ENCODE peak calls at places on chromosomes 7 and 10, in ten cellular contexts. O, E, B, X, G, C, U, T, A and D are unnamed samples.

GRCh38 chr10:130666215-130666614 is 530.0 kb downstream of the GLRX3 start:
- DNase-seq in X (no peak), C (no peak), E (no peak), A (no peak), U (no peak), O (no peak), B (no peak), G (no peak), T (no peak), D (no peak)

GRCh38 chr10:75951026-75951589 is 519.7 kb downstream of the LRMDA start:
- DNase-seq in B (no peak), T (no peak), U (no peak), A (no peak), X (no peak), G (no peak), C (no peak), E (no peak), O (no peak), D (no peak)

GRCh38 chr7:50703654-50704053 is 79.0 kb downstream of the GRB10 start:
- DNase-seq in A (no peak), B (no peak), O (no peak), U (no peak), E (no peak), C (no peak), T (no peak), G (no peak), X (no peak), D (no peak)

GRCh38 chr7:128912281-128912680 is 1.8 kb upstream of the KCP start:
- DNase-seq in O (no peak), E (no peak), T (no peak), C (no peak), B (no peak), U (no peak), G (no peak), X (no peak), A (no peak), D (no peak)

GRCh38 chr7:94620703-94621118 is 35.2 kb downstream of the SGCE start:
- DNase-seq in X (peak), G (peak), U (no peak), T (no peak), O (peak), A (peak), B (peak), C (peak), E (peak), D (peak)

GRCh38 chr7:131166066-131166465 is 161.6 kb upstream of the MKLN1 start:
- DNase-seq in C (peak), T (no peak), B (no peak), G (no peak), X (no peak), U (no peak), E (no peak), O (no peak), A (peak), D (no peak)

GRCh38 chr10:98563811-98564210 is 117.1 kb upstream of the HPS1 start:
- DNase-seq in B (no peak), A (no peak), U (no peak), T (no peak), G (no peak), X (no peak), O (no peak), E (no peak), C (no peak), D (no peak)

GRCh38 chr10:4246881-4247358 is 461.9 kb upstream of the KLF6 start:
- DNase-seq in B (no peak), U (no peak), O (no peak), E (no peak), G (no peak), T (no peak), A (peak), X (no peak), C (peak), D (no peak)

GRCh38 chr7:50556247-50556976 is 8.8 kb downstream of the DDC start:
- DNase-seq in U (no peak), G (no peak), A (no peak), E (no peak), O (no peak), C (no peak), X (no peak), T (no peak), B (no peak), D (no peak)

GRCh38 chr7:30148951-30149459 is 14.2 kb downstream of the MTURN start:
- DNase-seq in E (no peak), X (no peak), B (no peak), U (no peak), A (no peak), G (no peak), O (peak), C (no peak), T (peak), D (no peak)

GRCh38 chr7:121069346-121070100 is 81.0 kb downstream of the CPED1 start:
- DNase-seq in U (no peak), A (peak), G (no peak), B (no peak), T (no peak), C (no peak), E (no peak), O (no peak), X (no peak), D (no peak)

GRCh38 chr7:19098510-19098909 is 18.9 kb downstream of the TWIST1 start:
- DNase-seq in U (no peak), T (no peak), X (no peak), B (no peak), G (no peak), E (no peak), A (no peak), C (no peak), O (no peak), D (no peak)

GRCh38 chr10:132220061-132220460 is 33.3 kb downstream of the DPYSL4 start:
- DNase-seq in X (no peak), G (no peak), C (no peak), B (no peak), U (no peak), E (no peak), O (no peak), A (no peak), T (no peak), D (no peak)

GRCh38 chr10:88913803-88914202 is 33.8 kb downstream of the STAMBPL1 start:
- DNase-seq in G (no peak), U (no peak), T (no peak), X (no peak), E (no peak), O (no peak), A (no peak), B (no peak), C (no peak), D (no peak)

GRCh38 chr10:77513220-77513619 is 124.4 kb downstream of the KCNMA1 start:
- DNase-seq in T (no peak), C (no peak), X (no peak), G (no peak), O (no peak), A (no peak), B (no peak), E (no peak), U (no peak), D (no peak)

GRCh38 chr10:78805176-78805575 is 263.6 kb upstream of the ZMIZ1 start:
- DNase-seq in B (no peak), T (no peak), C (peak), O (no peak), U (no peak), A (peak), E (no peak), G (no peak), X (no peak), D (no peak)

GRCh38 chr7:106623846-106624245 is 37.1 kb downstream of the CCDC71L start:
- DNase-seq in C (peak), B (no peak), A (peak), E (no peak), T (no peak), O (no peak), U (no peak), X (no peak), G (no peak), D (no peak)

GRCh38 chr7:87564290-87564963 is 36.3 kb downstream of the ABCB1 start:
- DNase-seq in T (peak), G (no peak), O (no peak), B (peak), E (no peak), C (peak), X (no peak), U (no peak), A (peak), D (no peak)

GRCh38 chr10:89588671-89589070 is 53.3 kb upstream of the SLC16A12 start:
- DNase-seq in A (peak), T (no peak), C (no peak), B (no peak), O (no peak), E (no peak), G (no peak), U (no peak), X (no peak), D (no peak)

GRCh38 chr10:91023708-91024438 is 103.0 kb upstream of the ANKRD1 start:
- DNase-seq in C (no peak), U (no peak), A (no peak), T (no peak), O (no peak), X (no peak), B (no peak), E (no peak), G (no peak), D (no peak)

GRCh38 chr7:105149827-105150226 is 135.8 kb downstream of the KMT2E start:
- DNase-seq in A (peak), X (no peak), G (no peak), B (peak), O (no peak), U (no peak), T (no peak), E (no peak), C (peak), D (no peak)

GRCh38 chr7:45446195-45446944 is 127.8 kb upstream of the ADCY1 start:
- DNase-seq in B (no peak), A (peak), C (peak), O (peak), E (no peak), G (no peak), T (no peak), U (no peak), X (no peak), D (no peak)

GRCh38 chr10:48504141-48504885 is 100.6 kb downstream of the ARHGAP22 start:
- DNase-seq in B (no peak), O (no peak), X (no peak), A (no peak), E (no peak), U (no peak), G (no peak), T (no peak), C (no peak), D (no peak)

GRCh38 chr10:62732841-62733653 is 71.5 kb upstream of the ADO start:
- DNase-seq in B (peak), O (peak), C (peak), X (no peak), A (peak), G (no peak), T (no peak), U (no peak), E (peak), D (no peak)

GRCh38 chr10:95841711-95842498 is 65.9 kb upstream of the CC2D2B start:
- DNase-seq in X (peak), E (peak), U (no peak), T (peak), O (peak), G (no peak), B (peak), C (peak), A (peak), D (no peak)

GRCh38 chr7:109996411-109996810 is 1094.5 kb upstream of the LRRN3 start:
- DNase-seq in G (no peak), C (no peak), T (no peak), X (no peak), U (no peak), B (no peak), A (no peak), E (no peak), O (no peak), D (no peak)

GRCh38 chr10:93819520-93819919 is 61.8 kb downstream of the LGI1 start:
- DNase-seq in E (no peak), G (no peak), T (no peak), O (no peak), B (no peak), X (no peak), A (no peak), C (no peak), U (no peak), D (no peak)

GRCh38 chr10:121154846-121155245 is 303.7 kb downstream of the WDR11 start:
- DNase-seq in X (peak), E (no peak), G (no peak), B (no peak), C (peak), O (no peak), T (no peak), A (no peak), U (no peak), D (no peak)

GRCh38 chr7:142626420-142627035 is 122.7 kb upstream of the PRSS1 start:
- DNase-seq in T (peak), X (peak), C (peak), E (peak), G (peak), O (peak), U (no peak), A (peak), B (peak), D (peak)

GRCh38 chr7:114786455-114786854 is 135.4 kb upstream of the MDFIC start:
- DNase-seq in E (no peak), A (no peak), C (no peak), T (no peak), X (no peak), B (no peak), G (no peak), U (no peak), O (no peak), D (no peak)

GRCh38 chr10:110007171-110007700 is 548 bp upstream of the ADD3 start:
- DNase-seq in T (no peak), U (no peak), B (no peak), A (peak), X (no peak), E (no peak), C (peak), O (no peak), G (peak), D (peak)

GRCh38 chr7:123367508-123368122 is 166.8 kb downstream of the IQUB start:
- DNase-seq in T (peak), E (no peak), B (peak), C (peak), O (no peak), U (no peak), X (no peak), A (peak), G (no peak), D (no peak)

GRCh38 chr7:128936798-128937197 is 929 bp upstream of the IRF5 start:
- DNase-seq in X (no peak), U (no peak), O (no peak), C (no peak), A (no peak), E (no peak), G (no peak), B (no peak), T (no peak), D (no peak)

GRCh38 chr10:119360181-119360921 is 153.0 kb downstream of the GRK5 start:
- DNase-seq in C (no peak), A (peak), B (peak), G (no peak), U (no peak), E (no peak), T (no peak), O (peak), X (no peak), D (no peak)

GRCh38 chr10:79346388-79347225 is 662 bp upstream of the PPIF start:
- DNase-seq in X (no peak), E (no peak), B (no peak), O (no peak), G (no peak), C (no peak), A (no peak), T (peak), U (no peak), D (no peak)

GRCh38 chr7:94632338-94633024 is 23.5 kb downstream of the SGCE start:
- DNase-seq in C (peak), T (peak), G (no peak), O (peak), A (peak), U (no peak), E (no peak), B (no peak), X (no peak), D (no peak)

GRCh38 chr10:112246-112645 is 23.0 kb upstream of the ZMYND11 start:
- DNase-seq in U (no peak), A (peak), B (no peak), G (no peak), X (no peak), T (no peak), C (peak), E (no peak), O (no peak), D (no peak)